ENCODE peak calls at places on chromosomes 3 and 15, in ten cellular contexts. X is T-helper 17 cell; T is COR-L47; S is stimulated activated CD8-positive, alpha-beta memory T cell treated with anti-CD3 and anti-CD28 coated beads, Interleukin-12 subunit alpha, Interleukin-12 subunit beta, amount 100 ng/mL, for 1 hour; U is activated T-cell treated with anti-CD3 and anti-CD28 coated beads for 1 hour; F is occipital lobe; E is fibroblast of the conjunctiva; Z is HTR-8/SVneo; V is activated CD8-positive, alpha-beta memory T cell treated with anti-CD3 and anti-CD28 coated beads for 24 hours; C is activated CD4-positive, alpha-beta T cell treated with anti-CD3 and anti-CD28 coated beads for 36 hours. L is an unnamed sample.
A peak's percentile ranks its signal among the peaks of the same experiment; 100 is the strongest.

GRCh38 chr3:129119365-129120100 is 2.1 kb downstream of the RAB43 start:
- DNase-seq in X (no peak), T (no peak), S (no peak), U (no peak), F (no peak), E (no peak), Z (no peak), V (no peak), C (peak; percentile 57), L (peak; percentile 54)

GRCh38 chr3:118943597-118943996 is 91.0 kb downstream of the IGSF11 start:
- DNase-seq in X (no peak), T (peak; percentile 33), S (no peak), U (no peak), F (no peak), E (no peak), Z (no peak), V (no peak), C (no peak), L (no peak)

GRCh38 chr3:73365756-73366397 is 258.9 kb downstream of the PDZRN3 start:
- DNase-seq in X (no peak), T (no peak), S (no peak), U (no peak), F (peak; percentile 51), E (peak; percentile 41), Z (no peak), V (no peak), C (no peak), L (no peak)

GRCh38 chr3:64463981-64464380 is 223.8 kb downstream of the ADAMTS9 start:
- DNase-seq in X (no peak), T (no peak), S (no peak), U (no peak), F (no peak), E (no peak), Z (no peak), V (no peak), C (no peak), L (no peak)

GRCh38 chr3:151644986-151645385 is 88.7 kb upstream of the AADACL2 start:
- DNase-seq in X (no peak), T (no peak), S (no peak), U (no peak), F (no peak), E (no peak), Z (no peak), V (no peak), C (no peak), L (no peak)

GRCh38 chr15:41934843-41935242 is 37.5 kb downstream of the EHD4 start:
- DNase-seq in X (peak; percentile 61), T (no peak), S (peak; percentile 50), U (peak; percentile 63), F (no peak), E (no peak), Z (peak; percentile 32), V (peak; percentile 84), C (peak; percentile 84), L (peak; percentile 83)

GRCh38 chr15:97909291-97909891 is 51.1 kb upstream of the ARRDC4 start:
- DNase-seq in X (no peak), T (peak; percentile 38), S (peak; percentile 23), U (peak; percentile 41), F (peak; percentile 39), E (peak; percentile 29), Z (peak; percentile 44), V (peak; percentile 78), C (peak; percentile 77), L (peak; percentile 34)

GRCh38 chr15:41483519-41483918 is 10.2 kb upstream of the ITPKA start:
- DNase-seq in X (no peak), T (no peak), S (no peak), U (no peak), F (no peak), E (no peak), Z (no peak), V (no peak), C (peak; percentile 37), L (peak; percentile 46)

GRCh38 chr15:57662091-57662744 is 44.3 kb upstream of the POLR2M start:
- DNase-seq in X (no peak), T (no peak), S (no peak), U (no peak), F (no peak), E (no peak), Z (no peak), V (no peak), C (no peak), L (no peak)

GRCh38 chr3:127409421-127410136 is 121.7 kb upstream of the PRR20G start:
- DNase-seq in X (no peak), T (no peak), S (no peak), U (no peak), F (no peak), E (no peak), Z (no peak), V (peak; percentile 26), C (no peak), L (no peak)

GRCh38 chr3:135558906-135559305 is 406.6 kb upstream of the PPP2R3A start:
- DNase-seq in X (no peak), T (no peak), S (no peak), U (no peak), F (no peak), E (no peak), Z (no peak), V (no peak), C (no peak), L (no peak)

GRCh38 chr15:90618330-90619136 is 88.8 kb downstream of the CRTC3 start:
- DNase-seq in X (no peak), T (peak; percentile 83), S (no peak), U (no peak), F (no peak), E (peak; percentile 37), Z (no peak), V (no peak), C (no peak), L (no peak)

GRCh38 chr3:147191795-147192385 is 214.5 kb downstream of the ZIC4 start:
- DNase-seq in X (no peak), T (peak; percentile 44), S (no peak), U (no peak), F (peak; percentile 1), E (peak; percentile 59), Z (peak; percentile 14), V (no peak), C (peak; percentile 7), L (no peak)

GRCh38 chr15:35626531-35626930 is 80.6 kb upstream of the DPH6 start:
- DNase-seq in X (no peak), T (no peak), S (no peak), U (no peak), F (no peak), E (no peak), Z (no peak), V (no peak), C (no peak), L (no peak)

GRCh38 chr3:12328132-12328915 is 39.5 kb downstream of the PPARG start:
- DNase-seq in X (no peak), T (no peak), S (no peak), U (no peak), F (no peak), E (no peak), Z (no peak), V (no peak), C (no peak), L (no peak)

GRCh38 chr3:11199902-11200678 is 45.8 kb downstream of the HRH1 start:
- DNase-seq in X (no peak), T (no peak), S (no peak), U (no peak), F (no peak), E (no peak), Z (no peak), V (no peak), C (no peak), L (no peak)

GRCh38 chr3:59006791-59007517 is 42.9 kb downstream of the CFAP20DC start:
- DNase-seq in X (no peak), T (no peak), S (no peak), U (no peak), F (no peak), E (peak; percentile 21), Z (no peak), V (no peak), C (no peak), L (no peak)

GRCh38 chr3:28326458-28326926 is 22.0 kb upstream of the ZCWPW2 start:
- DNase-seq in X (no peak), T (no peak), S (peak; percentile 12), U (no peak), F (no peak), E (no peak), Z (no peak), V (no peak), C (peak; percentile 54), L (peak; percentile 60)

GRCh38 chr3:46881819-46882376 is 4.4 kb downstream of the PTH1R start:
- DNase-seq in X (no peak), T (no peak), S (no peak), U (no peak), F (no peak), E (no peak), Z (no peak), V (peak; percentile 65), C (peak; percentile 43), L (no peak)

GRCh38 chr15:74835312-74835823 is 7.6 kb downstream of the ULK3 start:
- DNase-seq in X (peak; percentile 25), T (no peak), S (peak; percentile 22), U (peak; percentile 42), F (no peak), E (no peak), Z (peak; percentile 71), V (peak; percentile 79), C (peak; percentile 72), L (peak; percentile 57)

GRCh38 chr15:64846246-64846645 is 4.5 kb downstream of the PLEKHO2 start:
- DNase-seq in X (no peak), T (no peak), S (no peak), U (no peak), F (no peak), E (no peak), Z (no peak), V (no peak), C (no peak), L (no peak)

GRCh38 chr3:128439226-128439625 is 27.5 kb downstream of the DNAJB8 start:
- DNase-seq in X (no peak), T (no peak), S (no peak), U (no peak), F (no peak), E (no peak), Z (peak; percentile 51), V (no peak), C (no peak), L (no peak)

GRCh38 chr3:88809993-88810392 is 297.4 kb upstream of the EPHA3 start:
- DNase-seq in X (no peak), T (no peak), S (no peak), U (no peak), F (no peak), E (no peak), Z (no peak), V (no peak), C (no peak), L (no peak)

GRCh38 chr3:148077951-148078350 is 619.8 kb upstream of the AGTR1 start:
- DNase-seq in X (no peak), T (no peak), S (no peak), U (no peak), F (no peak), E (no peak), Z (no peak), V (no peak), C (no peak), L (no peak)

GRCh38 chr3:45272828-45273470 is 46.9 kb upstream of the TMEM158 start:
- DNase-seq in X (no peak), T (peak; percentile 11), S (no peak), U (no peak), F (no peak), E (no peak), Z (no peak), V (no peak), C (no peak), L (no peak)

GRCh38 chr3:146969356-146969755 is 364.2 kb upstream of the PLSCR5 start:
- DNase-seq in X (no peak), T (no peak), S (no peak), U (no peak), F (no peak), E (peak; percentile 1), Z (no peak), V (no peak), C (no peak), L (no peak)

GRCh38 chr3:128867200-128868125 is 12.0 kb upstream of the ACAD9 start:
- DNase-seq in X (no peak), T (no peak), S (no peak), U (no peak), F (no peak), E (peak; percentile 30), Z (no peak), V (no peak), C (no peak), L (no peak)

GRCh38 chr3:11718582-11719405 is 75.1 kb upstream of the VGLL4 start:
- DNase-seq in X (no peak), T (no peak), S (no peak), U (peak; percentile 23), F (no peak), E (no peak), Z (peak; percentile 45), V (peak; percentile 64), C (peak; percentile 77), L (peak; percentile 46)

L was measured in activated CD4-positive, alpha-beta memory T cell treated with anti-CD3 and anti-CD28 coated beads, Interleukin-2, amount 10 ng/mL, durations not matched to agents 7 days and 5 days.